ENCODE peak calls at places on chromosomes 13 and 19, in five cellular contexts. F, H, E, J and A are unnamed samples. For H3K4me1, the result is how much of the 10 kb centered on the place peaks cover.

GRCh38 chr13:71030789-71031188 is 836.2 kb downstream of the DACH1 start:
- DNase-seq in F (peak), H (no peak), E (peak), J (peak), A (no peak)

GRCh38 chr19:56765107-56765506 is 75.4 kb downstream of the PEG3 start:
- DNase-seq in F (no peak), H (peak), E (no peak), J (peak), A (peak)

GRCh38 chr19:50060107-50060506 is 34.3 kb downstream of the ZNF473 start:
- DNase-seq in F (no peak), H (no peak), E (no peak), J (no peak), A (no peak)

GRCh38 chr13:37662624-37663023 is 64.1 kb upstream of the POSTN start:
- DNase-seq in F (no peak), H (no peak), E (no peak), J (no peak), A (no peak)

GRCh38 chr19:17938092-17938845 is 5.5 kb downstream of the CCDC124 start:
- DNase-seq in F (peak), H (no peak), E (peak), J (peak), A (peak)

GRCh38 chr13:43316997-43317396 is 293.6 kb downstream of the DNAJC15 start:
- DNase-seq in F (no peak), H (no peak), E (peak), J (peak), A (no peak)

GRCh38 chr19:18321729-18322091 is 1.2 kb downstream of the LSM4 start:
- DNase-seq in F (no peak), H (no peak), E (no peak), J (no peak), A (no peak)

GRCh38 chr13:19685034-19685433 is 51.6 kb downstream of the MPHOSPH8 start:
- DNase-seq in F (peak), H (no peak), E (peak), J (no peak), A (peak)

GRCh38 chr19:12779162-12779993 is 4.0 kb upstream of the HOOK2 start:
- DNase-seq in F (no peak), H (no peak), E (peak), J (peak), A (peak)

GRCh38 chr19:51096473-51097165 is 11.6 kb downstream of the CTU1 start:
- DNase-seq in F (no peak), H (no peak), E (peak), J (peak), A (no peak)

GRCh38 chr13:96090240-96091101 is 564 bp downstream of the HS6ST3 start:
- DNase-seq in F (no peak), H (peak), E (peak), J (peak), A (no peak)

GRCh38 chr19:15977193-15977592 is 28.4 kb downstream of the OR10H4 start:
- DNase-seq in F (no peak), H (no peak), E (no peak), J (no peak), A (no peak)

GRCh38 chr19:42606660-42607351 is 12.1 kb upstream of the CEACAM8 start:
- DNase-seq in F (peak), H (peak), E (peak), J (peak), A (peak)

GRCh38 chr19:40190891-40191835 is at the start of gene MAP3K10:
- DNase-seq in F (peak), H (peak), E (peak), J (peak), A (peak)

GRCh38 chr13:28494861-28495585 is at the start of gene FLT1:
- DNase-seq in F (no peak), H (peak), E (peak), J (peak), A (no peak)

GRCh38 chr13:23506821-23507210 is 63.4 kb upstream of the TNFRSF19 start:
- DNase-seq in F (no peak), H (no peak), E (no peak), J (no peak), A (no peak)

GRCh38 chr13:34913040-34913439 is 29.0 kb upstream of the NBEA start:
- DNase-seq in F (no peak), H (peak), E (peak), J (peak), A (no peak)

GRCh38 chr13:23743269-23743668 is 145.9 kb downstream of the MIPEP start:
- DNase-seq in F (no peak), H (no peak), E (no peak), J (no peak), A (no peak)

GRCh38 chr13:48185018-48185417 is 48.0 kb upstream of the ITM2B start:
- DNase-seq in F (no peak), H (no peak), E (no peak), J (no peak), A (no peak)

GRCh38 chr13:105207586-105208293 is 1327.7 kb downstream of the EFNB2 start:
- DNase-seq in F (no peak), H (no peak), E (no peak), J (no peak), A (no peak)

GRCh38 chr19:39155741-39156140 is 30.2 kb downstream of the PAK4 start:
- DNase-seq in F (no peak), H (no peak), E (no peak), J (no peak), A (no peak)
- H3K4me1 ChIP-seq in F (under half), H (under half), E (under half), J (under half), A (under half)

GRCh38 chr19:30339624-30340525 is 32.3 kb upstream of the ZNF536 start:
- DNase-seq in F (no peak), H (no peak), E (no peak), J (no peak), A (peak)

GRCh38 chr19:30338878-30339623 is 33.1 kb upstream of the ZNF536 start:
- DNase-seq in F (no peak), H (no peak), E (no peak), J (no peak), A (no peak)

GRCh38 chr19:30340724-30341595 is 31.2 kb upstream of the ZNF536 start:
- DNase-seq in F (no peak), H (no peak), E (no peak), J (no peak), A (no peak)

GRCh38 chr19:30342901-30343300 is 29.3 kb upstream of the ZNF536 start:
- DNase-seq in F (no peak), H (no peak), E (no peak), J (no peak), A (no peak)

GRCh38 chr19:30341646-30342201 is 30.5 kb upstream of the ZNF536 start:
- DNase-seq in F (no peak), H (no peak), E (no peak), J (no peak), A (no peak)
- H3K4me1 ChIP-seq in F (under half), H (under half), E (under half), J (under half), A (under half)

GRCh38 chr13:29924482-29924884 is 74.1 kb upstream of the UBL3 start:
- DNase-seq in F (no peak), H (no peak), E (no peak), J (peak), A (no peak)

GRCh38 chr13:29922281-29922821 is 71.9 kb upstream of the UBL3 start:
- DNase-seq in F (no peak), H (no peak), E (no peak), J (no peak), A (no peak)

GRCh38 chr13:29924951-29925350 is 74.5 kb upstream of the UBL3 start:
- DNase-seq in F (no peak), H (no peak), E (no peak), J (no peak), A (no peak)

GRCh38 chr13:29922896-29923295 is 72.5 kb upstream of the UBL3 start:
- DNase-seq in F (no peak), H (no peak), E (no peak), J (no peak), A (no peak)

GRCh38 chr13:29923554-29924481 is 73.4 kb upstream of the UBL3 start:
- DNase-seq in F (peak), H (no peak), E (peak), J (peak), A (peak)
- H3K4me1 ChIP-seq in F (under half), H (under half), E (under half), J (under half), A (under half)

GRCh38 chr19:55346725-55347441 is 7.2 kb downstream of the KMT5C start:
- DNase-seq in F (no peak), H (no peak), E (no peak), J (no peak), A (no peak)

GRCh38 chr19:55345101-55345817 is 5.6 kb downstream of the KMT5C start:
- DNase-seq in F (no peak), H (no peak), E (no peak), J (no peak), A (no peak)

GRCh38 chr19:55345818-55346724 is 6.4 kb downstream of the KMT5C start:
- DNase-seq in F (peak), H (no peak), E (no peak), J (no peak), A (peak)

GRCh38 chr19:55342044-55342531 is 2.4 kb downstream of the KMT5C start:
- DNase-seq in F (no peak), H (no peak), E (peak), J (no peak), A (no peak)

DNA sequence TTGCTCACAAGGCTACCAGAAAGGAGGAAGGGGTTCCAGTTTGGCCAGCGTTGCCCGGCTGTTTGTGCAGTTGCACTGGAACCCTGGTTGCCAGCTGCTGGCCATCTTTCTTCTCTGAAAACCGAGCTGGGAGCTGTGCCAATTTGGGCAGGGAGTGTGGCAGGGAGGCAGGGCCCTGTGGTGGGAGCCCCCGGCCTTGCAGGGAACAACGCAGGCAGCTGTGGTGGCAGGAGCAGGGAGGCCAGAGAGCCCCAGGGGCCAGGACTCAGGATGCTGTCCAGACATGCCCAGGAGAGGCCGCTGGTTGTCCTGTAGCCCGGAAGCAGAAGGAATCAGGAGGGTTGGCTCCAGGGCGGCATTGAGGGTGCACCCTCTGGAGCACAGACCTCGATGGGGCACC is 4.8 kb downstream of the KMT5C start:
- DNase-seq in F (no peak), H (no peak), E (no peak), J (no peak), A (no peak)
- H3K4me1 ChIP-seq in F (under half), H (under half), E (under half), J (under half), A (under half)

DNA sequence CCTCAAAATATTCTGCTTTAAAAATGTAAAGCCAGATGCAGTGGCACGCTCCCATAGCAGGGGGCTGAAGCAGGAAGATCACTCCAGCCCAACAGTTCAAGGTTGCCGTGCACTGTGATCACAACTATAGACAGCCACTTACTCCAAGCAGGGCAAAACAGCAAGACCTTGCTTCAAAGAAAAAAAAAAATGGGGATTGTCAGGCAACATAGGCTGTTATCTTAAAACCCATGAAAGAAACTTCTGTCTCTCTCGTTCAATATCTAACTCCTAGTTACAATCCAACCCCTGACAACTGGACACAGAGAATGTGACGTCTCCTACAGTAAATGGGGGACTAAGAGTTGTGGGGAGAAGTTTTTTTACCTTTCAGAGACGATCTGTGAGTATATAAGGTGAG is 17.4 kb downstream of the ELF1 start:
- DNase-seq in F (no peak), H (no peak), E (no peak), J (no peak), A (no peak)
- H3K4me1 ChIP-seq in F (under half), H (under half), E (under half), J (under half), A (under half)

GRCh38 chr13:99313473-99313872 is 6.3 kb upstream of the GPR183 start:
- DNase-seq in F (no peak), H (peak), E (peak), J (peak), A (no peak)
- H3K4me1 ChIP-seq in F (under half), H (under half), E (under half), J (under half), A (under half)

DNA sequence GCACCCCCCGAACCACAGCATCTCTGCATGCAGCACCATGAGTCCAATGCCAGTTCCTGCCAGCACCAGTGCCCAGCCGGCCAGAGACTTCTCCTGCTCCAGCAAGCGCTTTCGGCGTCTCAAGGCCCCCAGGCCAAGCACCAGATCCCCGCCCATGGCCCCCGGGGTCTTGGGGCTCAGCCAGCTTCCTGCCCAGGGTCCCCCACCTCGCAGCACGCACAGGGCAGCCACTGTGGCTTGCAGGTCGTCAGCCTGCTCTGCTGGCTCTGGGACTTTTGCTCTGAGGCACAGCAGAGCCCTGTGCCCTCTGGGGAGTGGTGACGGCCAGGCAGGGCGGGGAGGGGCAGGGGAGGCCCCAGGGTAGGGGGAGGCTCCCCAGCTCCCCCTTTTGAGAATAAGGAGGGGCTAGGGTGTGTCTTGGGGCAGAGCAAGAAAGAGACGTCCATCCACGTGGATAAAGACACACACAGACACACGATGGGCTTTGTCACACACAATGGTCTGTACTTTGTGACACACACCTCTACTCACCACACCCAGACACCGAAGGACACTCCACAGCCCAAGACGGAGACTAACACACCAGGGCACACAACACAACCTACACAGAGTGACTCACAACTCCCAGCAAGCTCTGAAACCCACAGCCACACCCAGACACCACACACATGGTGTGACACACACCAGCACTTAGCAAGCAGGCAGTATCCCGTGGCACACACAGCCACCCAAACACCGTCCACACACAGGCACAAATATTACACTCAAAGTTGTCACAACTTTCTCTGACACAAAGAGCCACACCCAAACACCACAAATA is at the start of gene KCNN4:
- DNase-seq in F (peak), H (no peak), E (no peak), J (no peak), A (peak)
- H3K4me1 ChIP-seq in F (under half), H (under half), E (under half), J (under half), A (under half)

DNA sequence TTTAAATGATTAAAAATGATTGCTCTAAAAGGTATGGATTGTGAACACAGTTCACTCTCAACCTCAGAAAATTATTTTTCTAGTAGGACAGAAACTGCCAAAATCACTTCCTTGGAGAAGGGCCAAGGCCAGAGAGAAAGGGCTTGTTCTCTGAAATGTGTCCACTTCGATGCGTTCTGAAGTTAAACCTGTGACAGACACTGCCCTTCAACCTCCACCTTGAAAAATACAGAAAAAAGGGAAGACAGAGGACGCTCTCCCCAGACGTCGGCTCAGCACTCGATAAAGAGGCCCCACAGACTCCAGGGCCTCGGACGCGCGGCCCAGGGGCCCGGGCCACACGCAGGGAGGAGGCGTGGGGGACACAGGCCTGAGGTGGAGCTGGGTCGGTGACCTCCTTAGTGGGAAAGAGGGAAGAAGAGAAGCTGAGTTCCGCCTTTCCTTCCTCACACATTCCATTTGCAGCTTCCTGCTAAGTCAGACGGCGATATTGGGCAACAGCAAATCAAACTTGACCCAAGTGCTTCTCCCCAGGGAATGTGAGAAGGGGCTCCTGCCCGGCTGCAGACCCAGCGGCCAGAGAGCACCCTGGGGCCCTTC is 63.6 kb downstream of the RASA3 start:
- DNase-seq in F (no peak), H (no peak), E (no peak), J (peak), A (no peak)
- H3K4me1 ChIP-seq in F (under half), H (under half), E (under half), J (under half), A (under half)

GRCh38 chr13:76226941-76227340 is 590.8 kb downstream of the LMO7 start:
- DNase-seq in F (no peak), H (no peak), E (no peak), J (no peak), A (no peak)
- H3K4me1 ChIP-seq in F (under half), H (under half), E (under half), J (under half), A (under half)